ENCODE peak calls at places on chromosomes 6 and 20, in five cellular contexts. J is T1000; W is effector CD8-positive, alpha-beta T cell; G is BE2C; D is fibroblast of mammary gland. E is an unnamed sample.

GRCh38 chr6:37502703-37503485 is 3.2 kb upstream of the CCDC167 start:
- DNase-seq in J (no peak), W (peak; percentile 36), G (no peak), D (no peak), E (peak; percentile 71)

GRCh38 chr6:155026366-155027045 is 31.4 kb downstream of the TIAM2 start:
- DNase-seq in J (peak; percentile 87), W (no peak), G (peak; percentile 70), D (peak; percentile 97), E (no peak)

GRCh38 chr6:162181741-162182401 is 545.7 kb downstream of the PRKN start:
- DNase-seq in J (no peak), W (no peak), G (no peak), D (peak; percentile 58), E (no peak)

GRCh38 chr20:10793741-10794140 is 119.9 kb upstream of the JAG1 start:
- DNase-seq in J (no peak), W (no peak), G (no peak), D (no peak), E (no peak)

GRCh38 chr6:125050663-125051318 is 88.6 kb downstream of the RNF217 start:
- DNase-seq in J (no peak), W (no peak), G (no peak), D (peak; percentile 16), E (no peak)

GRCh38 chr6:169838291-169839028 is 87.0 kb downstream of the ERMARD start:
- DNase-seq in J (no peak), W (no peak), G (peak; percentile 29), D (no peak), E (no peak)

GRCh38 chr6:105744815-105745214 is 341.3 kb upstream of the PRDM1 start:
- DNase-seq in J (no peak), W (no peak), G (no peak), D (no peak), E (no peak)

GRCh38 chr6:111813247-111814162 is 59.7 kb downstream of the FYN start:
- DNase-seq in J (no peak), W (no peak), G (no peak), D (peak; percentile 63), E (no peak)

GRCh38 chr20:5848711-5849505 is 98.7 kb downstream of the SHLD1 start:
- DNase-seq in J (no peak), W (no peak), G (no peak), D (peak; percentile 89), E (no peak)

GRCh38 chr6:78605909-78606446 is 261.4 kb upstream of the IRAK1BP1 start:
- DNase-seq in J (no peak), W (no peak), G (no peak), D (peak; percentile 80), E (no peak)

GRCh38 chr6:106730264-106730663 is 100.9 kb downstream of the QRSL1 start:
- DNase-seq in J (no peak), W (no peak), G (no peak), D (no peak), E (no peak)

GRCh38 chr20:1618954-1619550 is 757 bp downstream of the SIRPB1 start:
- DNase-seq in J (no peak), W (no peak), G (no peak), D (no peak), E (no peak)

GRCh38 chr6:75202676-75203131 is 3.1 kb downstream of the COL12A1 start:
- DNase-seq in J (no peak), W (no peak), G (no peak), D (peak; percentile 48), E (no peak)

GRCh38 chr6:22071655-22072054 is 225.2 kb downstream of the PRL start:
- DNase-seq in J (no peak), W (no peak), G (peak; percentile 24), D (peak; percentile 40), E (no peak)